ENCODE peak calls at places on chromosome 20, in five cellular contexts. One of them, this sample, is unnamed.

GRCh38 chr20:56247954-56248782 is at the start of gene MC3R:
- DNase-seq in GM12891: peak; percentile 18
- DNase-seq in H1: peak; percentile 27
- DNase-seq in HepG2: peak; percentile 68
- DNase-seq in GM12878: no peak
- DNase-seq in this sample: peak; percentile 15

GRCh38 chr20:2751347-2751867 is 49.0 kb downstream of the CPXM1 start:
- DNase-seq in GM12891: no peak
- DNase-seq in H1: no peak
- DNase-seq in HepG2: peak; percentile 75
- DNase-seq in GM12878: no peak
- DNase-seq in this sample: no peak

GRCh38 chr20:18007534-18008292 is 38.9 kb downstream of the MGME1 start:
- DNase-seq in GM12891: no peak
- DNase-seq in H1: no peak
- DNase-seq in HepG2: no peak
- DNase-seq in GM12878: no peak
- DNase-seq in this sample: no peak

GRCh38 chr20:7859371-7859802 is 80.9 kb downstream of the HAO1 start:
- DNase-seq in GM12891: no peak
- DNase-seq in H1: no peak
- DNase-seq in HepG2: peak; percentile 47
- DNase-seq in GM12878: peak; percentile 8
- DNase-seq in this sample: no peak

GRCh38 chr20:916125-916799 is at the start of gene ANGPT4:
- DNase-seq in GM12891: no peak
- DNase-seq in H1: no peak
- DNase-seq in HepG2: no peak
- DNase-seq in GM12878: no peak
- DNase-seq in this sample: no peak

GRCh38 chr20:23656372-23656771 is 18.6 kb upstream of the CST3 start:
- DNase-seq in GM12891: no peak
- DNase-seq in H1: no peak
- DNase-seq in HepG2: no peak
- DNase-seq in GM12878: no peak
- DNase-seq in this sample: no peak

GRCh38 chr20:59334616-59335300 is 34.3 kb downstream of the EDN3 start:
- DNase-seq in GM12891: no peak
- DNase-seq in H1: no peak
- DNase-seq in HepG2: no peak
- DNase-seq in GM12878: no peak
- DNase-seq in this sample: no peak

GRCh38 chr20:2507875-2508630 is 662 bp downstream of the ZNF343 start:
- DNase-seq in GM12891: peak; percentile 28
- DNase-seq in H1: no peak
- DNase-seq in HepG2: peak; percentile 24
- DNase-seq in GM12878: no peak
- DNase-seq in this sample: no peak

GRCh38 chr20:1702288-1702687 is 44.7 kb upstream of the SIRPG start:
- DNase-seq in GM12891: no peak
- DNase-seq in H1: no peak
- DNase-seq in HepG2: no peak
- DNase-seq in GM12878: no peak
- DNase-seq in this sample: no peak

GRCh38 chr20:8305449-8305978 is 173.4 kb downstream of the PLCB1 start:
- DNase-seq in GM12891: peak; percentile 9
- DNase-seq in H1: peak; percentile 72
- DNase-seq in HepG2: peak; percentile 83
- DNase-seq in GM12878: peak; percentile 30
- DNase-seq in this sample: peak; percentile 2

GRCh38 chr20:57395111-57395959 is 4.1 kb downstream of the RBM38 start:
- DNase-seq in GM12891: no peak
- DNase-seq in H1: no peak
- DNase-seq in HepG2: no peak
- DNase-seq in GM12878: no peak
- DNase-seq in this sample: no peak

GRCh38 chr20:35698298-35699126 is 640 bp downstream of the NFS1 start:
- DNase-seq in GM12891: no peak
- DNase-seq in H1: no peak
- DNase-seq in HepG2: no peak
- DNase-seq in GM12878: no peak
- DNase-seq in this sample: no peak

GRCh38 chr20:56439784-56440291 is 27.8 kb downstream of the CASS4 start:
- DNase-seq in GM12891: no peak
- DNase-seq in H1: no peak
- DNase-seq in HepG2: no peak
- DNase-seq in GM12878: no peak
- DNase-seq in this sample: no peak

GRCh38 chr20:18625907-18626655 is 38.2 kb downstream of the DTD1 start:
- DNase-seq in GM12891: no peak
- DNase-seq in H1: no peak
- DNase-seq in HepG2: no peak
- DNase-seq in GM12878: no peak
- DNase-seq in this sample: no peak

GRCh38 chr20:43913291-43914025 is 1.2 kb upstream of the TOX2 start:
- DNase-seq in GM12891: no peak
- DNase-seq in H1: no peak
- DNase-seq in HepG2: no peak
- DNase-seq in GM12878: no peak
- DNase-seq in this sample: no peak

GRCh38 chr20:17556842-17557674 is 12.8 kb upstream of the DSTN start:
- DNase-seq in GM12891: no peak
- DNase-seq in H1: no peak
- DNase-seq in HepG2: no peak
- DNase-seq in GM12878: no peak
- DNase-seq in this sample: no peak

GRCh38 chr20:7571521-7572065 is 368.7 kb downstream of the HAO1 start:
- DNase-seq in GM12891: no peak
- DNase-seq in H1: no peak
- DNase-seq in HepG2: no peak
- DNase-seq in GM12878: no peak
- DNase-seq in this sample: no peak

GRCh38 chr20:675453-676314 is at the start of gene SCRT2:
- DNase-seq in GM12891: peak; percentile 68
- DNase-seq in H1: no peak
- DNase-seq in HepG2: peak; percentile 54
- DNase-seq in GM12878: no peak
- DNase-seq in this sample: peak; percentile 73

GRCh38 chr20:1651268-1651667 is 6.3 kb downstream of the SIRPG start:
- DNase-seq in GM12891: no peak
- DNase-seq in H1: no peak
- DNase-seq in HepG2: no peak
- DNase-seq in GM12878: no peak
- DNase-seq in this sample: no peak

GRCh38 chr20:25486377-25486776 is 78.9 kb downstream of the GINS1 start:
- DNase-seq in GM12891: no peak
- DNase-seq in H1: no peak
- DNase-seq in HepG2: no peak
- DNase-seq in GM12878: no peak
- DNase-seq in this sample: no peak

GRCh38 chr20:1274485-1275313 is 8.6 kb downstream of the SNPH start:
- DNase-seq in GM12891: no peak
- DNase-seq in H1: no peak
- DNase-seq in HepG2: no peak
- DNase-seq in GM12878: no peak
- DNase-seq in this sample: no peak

GRCh38 chr20:19322061-19322985 is 109.9 kb downstream of the SLC24A3 start:
- DNase-seq in GM12891: no peak
- DNase-seq in H1: no peak
- DNase-seq in HepG2: no peak
- DNase-seq in GM12878: no peak
- DNase-seq in this sample: no peak

GRCh38 chr20:16272961-16273360 is 300.3 kb downstream of the KIF16B start:
- DNase-seq in GM12891: no peak
- DNase-seq in H1: no peak
- DNase-seq in HepG2: no peak
- DNase-seq in GM12878: no peak
- DNase-seq in this sample: no peak

GRCh38 chr20:59434950-59435349 is 134.5 kb downstream of the EDN3 start:
- DNase-seq in GM12891: no peak
- DNase-seq in H1: no peak
- DNase-seq in HepG2: no peak
- DNase-seq in GM12878: no peak
- DNase-seq in this sample: no peak

GRCh38 chr20:3461191-3461874 is 9.5 kb upstream of the ATRN start:
- DNase-seq in GM12891: no peak
- DNase-seq in H1: no peak
- DNase-seq in HepG2: no peak
- DNase-seq in GM12878: no peak
- DNase-seq in this sample: no peak

GRCh38 chr20:25046736-25047666 is 10.9 kb downstream of the ACSS1 start:
- DNase-seq in GM12891: no peak
- DNase-seq in H1: no peak
- DNase-seq in HepG2: no peak
- DNase-seq in GM12878: no peak
- DNase-seq in this sample: no peak

GRCh38 chr20:3847419-3847940 is 846 bp downstream of the MAVS start:
- DNase-seq in GM12891: no peak
- DNase-seq in H1: no peak
- DNase-seq in HepG2: no peak
- DNase-seq in GM12878: no peak
- DNase-seq in this sample: no peak

GRCh38 chr20:45947110-45947866 is 12.8 kb downstream of the PCIF1 start:
- DNase-seq in GM12891: no peak
- DNase-seq in H1: no peak
- DNase-seq in HepG2: no peak
- DNase-seq in GM12878: no peak
- DNase-seq in this sample: no peak

GRCh38 chr20:11350126-11351005 is 567.3 kb upstream of the BTBD3 start:
- DNase-seq in GM12891: no peak
- DNase-seq in H1: no peak
- DNase-seq in HepG2: no peak
- DNase-seq in GM12878: no peak
- DNase-seq in this sample: no peak

GRCh38 chr20:48069626-48070025 is 284.3 kb upstream of the SULF2 start:
- DNase-seq in GM12891: no peak
- DNase-seq in H1: no peak
- DNase-seq in HepG2: no peak
- DNase-seq in GM12878: no peak
- DNase-seq in this sample: no peak

DNA sequence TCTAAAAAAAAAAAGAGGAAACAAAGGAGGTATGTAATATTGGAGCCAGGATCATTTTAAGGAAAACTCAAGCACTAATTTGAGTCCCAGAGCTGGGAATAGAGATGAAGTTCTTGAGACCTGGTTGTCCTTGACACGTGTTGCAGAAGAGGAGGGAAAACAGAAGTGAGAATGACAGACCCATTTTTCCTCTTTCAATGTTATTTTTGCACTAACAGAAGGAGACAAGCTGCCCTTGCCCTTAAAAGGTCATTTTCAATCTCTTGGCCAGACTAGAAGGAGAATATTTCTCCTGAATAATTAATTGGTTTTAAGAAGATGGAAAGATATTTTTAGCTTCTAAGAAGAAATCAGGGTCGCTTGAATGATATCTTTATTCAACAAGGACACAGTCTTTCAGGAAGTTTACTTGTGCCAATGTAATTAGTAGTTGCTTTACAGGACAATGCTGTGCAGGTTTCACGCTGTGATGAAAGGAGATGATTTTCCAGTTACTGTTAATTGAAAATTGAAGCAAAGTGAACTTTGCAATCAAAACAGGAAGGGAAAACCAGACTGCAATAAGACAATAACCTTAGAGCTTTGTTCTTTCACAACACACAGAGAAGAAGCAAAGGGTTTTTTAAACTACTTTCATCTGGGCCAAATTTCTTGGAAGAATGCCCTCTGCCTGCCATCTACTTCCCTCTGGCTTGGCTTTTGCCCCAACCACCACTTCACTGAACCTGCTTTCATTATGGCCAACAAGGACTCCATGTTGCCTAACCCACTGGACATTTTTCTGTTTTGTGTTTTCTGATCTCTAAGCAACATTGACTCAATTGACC is 107.8 kb upstream of the SHLD1 start:
- DNase-seq in GM12891: no peak
- DNase-seq in H1: no peak
- DNase-seq in HepG2: no peak
- DNase-seq in GM12878: no peak
- DNase-seq in this sample: no peak
- TF ChIP-seq POLR2AphosphoS5 in GM12891: no peak
- TF ChIP-seq POLR2AphosphoS5 in H1: no peak
- TF ChIP-seq POLR2AphosphoS5 in HepG2: no peak
- TF ChIP-seq POLR2AphosphoS5 in GM12878: no peak
- TF ChIP-seq POLR2AphosphoS5 in this sample: no peak

GRCh38 chr20:62065669-62066338 is at the start of gene TAF4:
- DNase-seq in GM12891: peak; percentile 99
- DNase-seq in H1: no peak
- DNase-seq in HepG2: peak; percentile 59
- DNase-seq in GM12878: no peak
- DNase-seq in this sample: peak; percentile 98

GRCh38 chr20:62066983-62067433 is 1.3 kb upstream of the TAF4 start:
- DNase-seq in GM12891: no peak
- DNase-seq in H1: no peak
- DNase-seq in HepG2: peak; percentile 94
- DNase-seq in GM12878: peak; percentile 33
- DNase-seq in this sample: peak; percentile 58

GRCh38 chr20:62064788-62065668 is 653 bp downstream of the TAF4 start:
- DNase-seq in GM12891: peak; percentile 53
- DNase-seq in H1: no peak
- DNase-seq in HepG2: no peak
- DNase-seq in GM12878: no peak
- DNase-seq in this sample: peak; percentile 53

GRCh38 chr20:62067547-62068260 is 2.0 kb upstream of the TAF4 start:
- DNase-seq in GM12891: no peak
- DNase-seq in H1: no peak
- DNase-seq in HepG2: no peak
- DNase-seq in GM12878: no peak
- DNase-seq in this sample: no peak

GRCh38 chr20:62066339-62066982 is 780 bp upstream of the TAF4 start:
- DNase-seq in GM12891: peak; percentile 58
- DNase-seq in H1: peak; percentile 38
- DNase-seq in HepG2: peak; percentile 73
- DNase-seq in GM12878: no peak
- DNase-seq in this sample: peak; percentile 59
- TF ChIP-seq TAF1 in GM12891: peak; percentile 39
- TF ChIP-seq TAF1 in H1: no peak
- TF ChIP-seq TAF1 in HepG2: no peak
- TF ChIP-seq TAF1 in GM12878: no peak
- TF ChIP-seq TAF1 in this sample: no peak

GRCh38 chr20:62536731-62537401 is 61.1 kb upstream of the GATA5 start:
- DNase-seq in GM12891: no peak
- DNase-seq in H1: no peak
- DNase-seq in HepG2: no peak
- DNase-seq in GM12878: no peak
- DNase-seq in this sample: no peak
- TF ChIP-seq POLR2A in GM12891: no peak
- TF ChIP-seq POLR2A in H1: no peak
- TF ChIP-seq POLR2A in HepG2: no peak
- TF ChIP-seq POLR2A in GM12878: no peak
- TF ChIP-seq POLR2A in this sample: no peak

GRCh38 chr20:38181207-38181693 is 16.2 kb upstream of the TGM2 start:
- DNase-seq in GM12891: no peak
- DNase-seq in H1: no peak
- DNase-seq in HepG2: no peak
- DNase-seq in GM12878: peak; percentile 62
- DNase-seq in this sample: no peak
- TF ChIP-seq POLR2AphosphoS5 in GM12891: no peak
- TF ChIP-seq POLR2AphosphoS5 in H1: no peak
- TF ChIP-seq POLR2AphosphoS5 in HepG2: no peak
- TF ChIP-seq POLR2AphosphoS5 in GM12878: no peak
- TF ChIP-seq POLR2AphosphoS5 in this sample: no peak

GRCh38 chr20:51023617-51024155 is 779 bp upstream of the KCNG1 start:
- DNase-seq in GM12891: no peak
- DNase-seq in H1: no peak
- DNase-seq in HepG2: no peak
- DNase-seq in GM12878: no peak
- DNase-seq in this sample: no peak
- TF ChIP-seq TAF1 in GM12891: no peak
- TF ChIP-seq TAF1 in H1: no peak
- TF ChIP-seq TAF1 in HepG2: no peak
- TF ChIP-seq TAF1 in GM12878: no peak
- TF ChIP-seq TAF1 in this sample: no peak